ENCODE peak calls at places on chromosomes 3 and 15, in eight cellular contexts. V is right cardiac atrium; G is CD4-positive, CD25-positive, alpha-beta regulatory T cell; C is heart right ventricle; J is SK-N-SH treated with all-trans-retinoic acid at 6 μM for 48 hours; N is activated naive CD8-positive, alpha-beta T cell treated with anti-CD3 and anti-CD28 coated beads, Interleukin-2, amount 50 U/mL, for 24 hours; S is foreskin keratinocyte; Y is Right ventricle myocardium inferior. F is an unnamed sample.

GRCh38 chr15:38216763-38217162 is 35.9 kb upstream of the SPRED1 start:
- ATAC-seq in S (no peak), G (no peak), V (no peak), J (no peak), C (no peak), N (no peak), Y (no peak), F (no peak)

GRCh38 chr15:56586206-56586605 is 121.3 kb upstream of the MNS1 start:
- ATAC-seq in C (no peak), N (no peak), Y (no peak), G (no peak), J (no peak), V (no peak), S (no peak), F (no peak)

GRCh38 chr15:83919319-83919830 is 265.5 kb downstream of the ADAMTSL3 start:
- ATAC-seq in G (no peak), Y (no peak), J (no peak), N (peak), S (no peak), C (no peak), V (no peak), F (no peak)

GRCh38 chr3:87272718-87273337 is 3.6 kb downstream of the POU1F1 start:
- ATAC-seq in C (no peak), S (no peak), Y (no peak), V (no peak), N (peak), J (no peak), G (no peak), F (no peak)

GRCh38 chr15:26372712-26373111 is 400.2 kb downstream of the GABRB3 start:
- ATAC-seq in J (no peak), N (no peak), G (no peak), Y (no peak), S (no peak), C (no peak), V (no peak), F (no peak)

GRCh38 chr3:128427175-128427857 is 39.4 kb downstream of the DNAJB8 start:
- ATAC-seq in Y (no peak), G (no peak), C (no peak), J (no peak), V (no peak), S (no peak), N (no peak), F (no peak)

GRCh38 chr3:58107597-58107996 is 99.4 kb downstream of the FLNB start:
- ATAC-seq in V (no peak), G (no peak), Y (no peak), S (no peak), C (no peak), N (no peak), J (no peak), F (no peak)

GRCh38 chr3:7086417-7086816 is 225.5 kb downstream of the GRM7 start:
- ATAC-seq in N (no peak), G (no peak), J (no peak), Y (peak), S (no peak), V (peak), C (no peak), F (no peak)

GRCh38 chr3:154132777-154133375 is 11.7 kb downstream of the ARHGEF26 start:
- ATAC-seq in Y (no peak), G (no peak), J (no peak), C (no peak), N (no peak), V (no peak), S (peak), F (peak)

GRCh38 chr3:49256152-49256551 is 20.9 kb downstream of the C3orf62 start:
- ATAC-seq in V (no peak), C (no peak), N (no peak), S (no peak), J (no peak), G (no peak), Y (no peak), F (peak)

GRCh38 chr3:125670945-125671344 is 75.6 kb upstream of the OSBPL11 start:
- ATAC-seq in N (no peak), Y (no peak), S (no peak), C (no peak), G (no peak), J (no peak), V (no peak), F (no peak)

GRCh38 chr15:100602822-100603393 is 519 bp downstream of the ASB7 start:
- ATAC-seq in J (peak), N (peak), S (peak), Y (no peak), C (no peak), G (no peak), V (no peak), F (peak)

GRCh38 chr3:184568591-184568917 is 7.0 kb downstream of the EPHB3 start:
- ATAC-seq in V (peak), S (no peak), J (peak), G (no peak), C (peak), N (no peak), Y (peak), F (no peak)

GRCh38 chr3:67605377-67605776 is 49.0 kb downstream of the SUCLG2 start:
- ATAC-seq in J (peak), V (no peak), S (peak), G (no peak), C (no peak), Y (no peak), N (peak), F (no peak)

GRCh38 chr15:22813844-22814243 is 24.6 kb upstream of the NIPA2 start:
- ATAC-seq in V (no peak), C (no peak), Y (no peak), S (no peak), N (no peak), G (no peak), J (no peak), F (no peak)

GRCh38 chr3:4351164-4351855 is 48.1 kb downstream of the SETMAR start:
- ATAC-seq in Y (peak), V (peak), J (peak), N (peak), C (peak), G (peak), S (peak), F (no peak)

GRCh38 chr3:5122741-5123706 is 932 bp downstream of the ARL8B start:
- ATAC-seq in V (peak), N (peak), S (peak), G (no peak), J (peak), C (peak), Y (peak), F (peak)

GRCh38 chr15:26294062-26294689 is 431.0 kb upstream of the ATP10A start:
- ATAC-seq in G (no peak), V (peak), S (no peak), C (peak), Y (peak), N (no peak), J (no peak), F (no peak)

GRCh38 chr3:156033428-156033827 is 87.0 kb upstream of the KCNAB1 start:
- ATAC-seq in V (no peak), Y (no peak), G (no peak), S (no peak), J (no peak), C (no peak), N (no peak), F (no peak)

GRCh38 chr3:73664389-73664788 is 39.6 kb upstream of the PDZRN3 start:
- ATAC-seq in Y (peak), N (no peak), V (peak), S (no peak), C (no peak), J (peak), G (no peak), F (no peak)

GRCh38 chr15:38058596-38059075 is 124.2 kb downstream of the TMCO5A start:
- ATAC-seq in G (no peak), N (peak), J (no peak), Y (no peak), V (no peak), S (no peak), C (no peak), F (no peak)

GRCh38 chr15:58608129-58608590 is 141.3 kb downstream of the ADAM10 start:
- ATAC-seq in S (no peak), V (no peak), J (no peak), N (no peak), C (no peak), G (peak), Y (no peak), F (no peak)

GRCh38 chr15:85178366-85178765 is 196.7 kb downstream of the PDE8A start:
- ATAC-seq in V (no peak), S (no peak), C (no peak), N (no peak), J (no peak), G (no peak), Y (no peak), F (no peak)

GRCh38 chr3:160869825-160870224 is 113.8 kb downstream of the PPM1L start:
- ATAC-seq in S (peak), Y (peak), G (no peak), V (peak), C (peak), N (no peak), J (no peak), F (no peak)

GRCh38 chr15:76341366-76342045 is 4.9 kb downstream of the ISL2 start:
- ATAC-seq in S (no peak), Y (no peak), C (no peak), V (no peak), G (no peak), N (no peak), J (no peak), F (peak)

GRCh38 chr3:158794936-158795518 is 6.8 kb upstream of the MFSD1 start:
- ATAC-seq in S (peak), Y (no peak), J (peak), N (peak), V (no peak), C (no peak), G (no peak), F (peak)

GRCh38 chr3:114659109-114660081 is 365.6 kb downstream of the TIGIT start:
- ATAC-seq in Y (peak), G (no peak), N (no peak), J (peak), C (peak), V (peak), S (no peak), F (no peak)

GRCh38 chr15:90851114-90851513 is 17.3 kb upstream of the FURIN start:
- ATAC-seq in N (peak), C (no peak), Y (no peak), G (peak), J (no peak), V (no peak), S (no peak), F (peak)

GRCh38 chr3:43256714-43257461 is 29.5 kb upstream of the SNRK start:
- ATAC-seq in Y (no peak), V (peak), J (no peak), S (no peak), G (no peak), C (no peak), N (no peak), F (no peak)

GRCh38 chr15:94400521-94401290 is 169.3 kb downstream of the MCTP2 start:
- ATAC-seq in V (no peak), N (no peak), J (no peak), S (no peak), G (no peak), C (no peak), Y (no peak), F (no peak)

GRCh38 chr3:150736316-150736719 is 26.7 kb downstream of the SIAH2 start:
- ATAC-seq in N (no peak), Y (peak), C (no peak), J (no peak), V (no peak), G (no peak), S (peak), F (no peak)

GRCh38 chr3:172530101-172530561 is 6.9 kb upstream of the TNFSF10 start:
- ATAC-seq in C (no peak), V (no peak), N (peak), S (no peak), Y (no peak), G (peak), J (no peak), F (no peak)

GRCh38 chr15:51884041-51884440 is 54.6 kb downstream of the TMOD3 start:
- ATAC-seq in G (no peak), S (no peak), V (no peak), N (no peak), Y (no peak), J (no peak), C (peak), F (no peak)

GRCh38 chr15:39454189-39454986 is 126.5 kb upstream of the THBS1 start:
- ATAC-seq in S (no peak), G (no peak), V (peak), J (peak), C (peak), Y (peak), N (no peak), F (no peak)